ENCODE peak calls at places on chromosomes 2 and 18, in six cellular contexts. One of them, this sample, is unnamed.

GRCh38 chr18:42156266-42156665 is 201.2 kb downstream of the PIK3C3 start:
- DNase-seq in EL: no peak
- DNase-seq in WERI-Rb-1: no peak
- DNase-seq in NCI-H1105 treated with DMSO at 0.1 percent for 48 hours: no peak
- DNase-seq in type B pancreatic cell: no peak
- DNase-seq in iPS DF 19.7: no peak
- DNase-seq in this sample: no peak

GRCh38 chr2:1781291-1782080 is 37.2 kb upstream of the PXDN start:
- DNase-seq in NCI-H1105 treated with DMSO at 0.1 percent for 48 hours: no peak
- DNase-seq in WERI-Rb-1: no peak
- DNase-seq in EL: no peak
- DNase-seq in iPS DF 19.7: no peak
- DNase-seq in type B pancreatic cell: no peak
- DNase-seq in this sample: no peak

GRCh38 chr2:198135481-198135934 is 331.1 kb downstream of the PLCL1 start:
- DNase-seq in NCI-H1105 treated with DMSO at 0.1 percent for 48 hours: no peak
- DNase-seq in EL: peak
- DNase-seq in type B pancreatic cell: no peak
- DNase-seq in iPS DF 19.7: no peak
- DNase-seq in WERI-Rb-1: peak
- DNase-seq in this sample: no peak

GRCh38 chr2:126801473-126801872 is 97.2 kb upstream of the TEX51 start:
- DNase-seq in EL: no peak
- DNase-seq in NCI-H1105 treated with DMSO at 0.1 percent for 48 hours: no peak
- DNase-seq in type B pancreatic cell: no peak
- DNase-seq in WERI-Rb-1: no peak
- DNase-seq in iPS DF 19.7: no peak
- DNase-seq in this sample: no peak

GRCh38 chr2:55012648-55013484 is 37.4 kb downstream of the RTN4 start:
- DNase-seq in EL: no peak
- DNase-seq in WERI-Rb-1: no peak
- DNase-seq in type B pancreatic cell: no peak
- DNase-seq in NCI-H1105 treated with DMSO at 0.1 percent for 48 hours: no peak
- DNase-seq in iPS DF 19.7: no peak
- DNase-seq in this sample: no peak

GRCh38 chr18:35458677-35459441 is 38.9 kb downstream of the INO80C start:
- DNase-seq in iPS DF 19.7: peak
- DNase-seq in NCI-H1105 treated with DMSO at 0.1 percent for 48 hours: no peak
- DNase-seq in EL: peak
- DNase-seq in type B pancreatic cell: no peak
- DNase-seq in WERI-Rb-1: no peak
- DNase-seq in this sample: no peak

GRCh38 chr18:33316146-33316587 is 124.4 kb downstream of the CCDC178 start:
- DNase-seq in iPS DF 19.7: no peak
- DNase-seq in type B pancreatic cell: no peak
- DNase-seq in EL: no peak
- DNase-seq in WERI-Rb-1: peak
- DNase-seq in NCI-H1105 treated with DMSO at 0.1 percent for 48 hours: no peak
- DNase-seq in this sample: no peak

GRCh38 chr18:51211552-51211951 is 14.1 kb upstream of the MEX3C start:
- DNase-seq in type B pancreatic cell: no peak
- DNase-seq in NCI-H1105 treated with DMSO at 0.1 percent for 48 hours: no peak
- DNase-seq in WERI-Rb-1: no peak
- DNase-seq in iPS DF 19.7: no peak
- DNase-seq in EL: peak
- DNase-seq in this sample: peak

GRCh38 chr2:121228521-121228920 is 56.5 kb downstream of the TFCP2L1 start:
- DNase-seq in WERI-Rb-1: no peak
- DNase-seq in EL: no peak
- DNase-seq in NCI-H1105 treated with DMSO at 0.1 percent for 48 hours: no peak
- DNase-seq in iPS DF 19.7: no peak
- DNase-seq in type B pancreatic cell: no peak
- DNase-seq in this sample: no peak

This sample was measured in T47D.